ENCODE peak calls at places on chromosomes 1 and 21, in five cellular contexts. One of them, this sample, is unnamed. For H3K4me1, the result is how much of the 10 kb centered on the place peaks cover.

GRCh38 chr1:206453111-206453510 is 17.2 kb upstream of the IKBKE start:
- DNase-seq in ovary: no peak
- DNase-seq in sigmoid colon: no peak
- DNase-seq in A549: no peak
- DNase-seq in stomach: no peak
- DNase-seq in this sample: no peak

GRCh38 chr1:231214918-231215675 is 25.9 kb upstream of the GNPAT start:
- DNase-seq in A549: no peak
- DNase-seq in ovary: no peak
- DNase-seq in stomach: no peak
- DNase-seq in sigmoid colon: no peak
- DNase-seq in this sample: no peak

GRCh38 chr21:9837946-9838801 is 683.2 kb upstream of the TPTE start:
- DNase-seq in stomach: no peak
- DNase-seq in A549: no peak
- DNase-seq in ovary: no peak
- DNase-seq in sigmoid colon: peak
- DNase-seq in this sample: no peak

GRCh38 chr1:156232222-156232621 is 9.8 kb upstream of the BGLAP start:
- DNase-seq in stomach: no peak
- DNase-seq in ovary: no peak
- DNase-seq in A549: no peak
- DNase-seq in sigmoid colon: no peak
- DNase-seq in this sample: no peak

GRCh38 chr1:237205400-237206064 is 163.5 kb downstream of the RYR2 start:
- DNase-seq in sigmoid colon: peak
- DNase-seq in stomach: no peak
- DNase-seq in A549: no peak
- DNase-seq in ovary: peak
- DNase-seq in this sample: no peak

GRCh38 chr1:185821612-185822385 is 87.6 kb downstream of the HMCN1 start:
- DNase-seq in sigmoid colon: no peak
- DNase-seq in stomach: no peak
- DNase-seq in A549: no peak
- DNase-seq in ovary: no peak
- DNase-seq in this sample: no peak

GRCh38 chr1:91776068-91776794 is 109.7 kb downstream of the TGFBR3 start:
- DNase-seq in A549: no peak
- DNase-seq in ovary: no peak
- DNase-seq in sigmoid colon: no peak
- DNase-seq in stomach: no peak
- DNase-seq in this sample: no peak

GRCh38 chr1:108043712-108044111 is 78.7 kb upstream of the VAV3 start:
- DNase-seq in stomach: no peak
- DNase-seq in sigmoid colon: no peak
- DNase-seq in A549: no peak
- DNase-seq in ovary: no peak
- DNase-seq in this sample: no peak

GRCh38 chr1:153343040-153343681 is 5.5 kb downstream of the PGLYRP4 start:
- DNase-seq in A549: no peak
- DNase-seq in stomach: no peak
- DNase-seq in sigmoid colon: no peak
- DNase-seq in ovary: no peak
- DNase-seq in this sample: no peak

GRCh38 chr1:10867138-10867721 is 70.8 kb upstream of the CASZ1 start:
- DNase-seq in stomach: peak
- DNase-seq in ovary: peak
- DNase-seq in sigmoid colon: peak
- DNase-seq in A549: peak
- DNase-seq in this sample: peak

GRCh38 chr1:113940365-113941244 is 11.5 kb downstream of the HIPK1 start:
- DNase-seq in A549: no peak
- DNase-seq in stomach: no peak
- DNase-seq in ovary: no peak
- DNase-seq in sigmoid colon: no peak
- DNase-seq in this sample: peak

GRCh38 chr1:4939266-4939665 is 284.9 kb downstream of the AJAP1 start:
- DNase-seq in sigmoid colon: no peak
- DNase-seq in ovary: no peak
- DNase-seq in A549: no peak
- DNase-seq in stomach: no peak
- DNase-seq in this sample: no peak

GRCh38 chr21:25966308-25966707 is 204.3 kb downstream of the APP start:
- DNase-seq in stomach: no peak
- DNase-seq in sigmoid colon: no peak
- DNase-seq in ovary: no peak
- DNase-seq in A549: no peak
- DNase-seq in this sample: no peak

GRCh38 chr1:206923009-206923960 is 1.5 kb upstream of the FCMR start:
- DNase-seq in ovary: no peak
- DNase-seq in A549: no peak
- DNase-seq in sigmoid colon: no peak
- DNase-seq in stomach: no peak
- DNase-seq in this sample: peak

GRCh38 chr1:174200746-174201145 is 41.4 kb downstream of the RABGAP1L start:
- DNase-seq in sigmoid colon: no peak
- DNase-seq in stomach: no peak
- DNase-seq in ovary: no peak
- DNase-seq in A549: no peak
- DNase-seq in this sample: no peak

GRCh38 chr1:61132176-61133047 is 50.1 kb downstream of the NFIA start:
- DNase-seq in ovary: no peak
- DNase-seq in sigmoid colon: no peak
- DNase-seq in stomach: no peak
- DNase-seq in A549: no peak
- DNase-seq in this sample: no peak

DNA sequence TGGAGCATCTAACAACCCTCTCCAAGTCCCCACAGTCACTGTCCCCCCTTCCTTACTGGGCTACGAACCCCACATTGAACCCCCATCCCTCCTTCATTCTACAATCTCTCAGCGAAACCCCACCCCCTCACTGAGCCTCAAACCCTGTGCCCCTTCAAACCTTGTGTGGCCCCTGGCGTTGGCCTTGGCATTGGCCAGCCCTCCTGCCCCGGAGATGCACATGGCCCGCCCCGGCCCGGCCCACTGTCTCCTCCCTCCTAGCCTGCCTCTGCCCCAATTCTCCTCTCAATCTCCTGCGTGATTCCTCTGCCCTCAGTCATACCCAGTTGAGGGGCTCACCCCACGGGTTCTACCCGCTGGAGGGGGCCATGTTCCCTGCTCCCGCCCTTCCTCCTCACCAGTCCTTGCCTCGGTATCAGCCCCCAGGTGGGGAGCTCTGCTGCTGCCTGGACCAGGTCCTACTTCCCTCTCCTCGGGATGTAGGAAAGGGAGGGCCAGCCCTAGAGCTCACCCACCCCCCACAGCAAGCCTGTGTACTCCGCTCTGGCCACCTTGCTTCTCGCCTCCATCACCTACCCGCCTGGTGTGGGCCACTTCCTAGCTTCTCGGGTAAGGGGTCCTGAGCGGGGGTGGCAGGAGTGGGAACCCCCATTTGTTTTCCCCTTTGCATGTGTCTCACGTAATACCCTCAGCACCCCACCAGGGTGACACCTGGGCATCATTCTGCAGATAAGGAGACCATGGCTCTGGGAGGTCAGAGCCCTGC is 6.6 kb downstream of the CLCNKA start:
- DNase-seq in sigmoid colon: no peak
- DNase-seq in stomach: no peak
- DNase-seq in A549: no peak
- DNase-seq in ovary: no peak
- DNase-seq in this sample: no peak
- TF ChIP-seq CTCF in sigmoid colon: no peak
- TF ChIP-seq CTCF in stomach: no peak
- TF ChIP-seq CTCF in A549: no peak
- TF ChIP-seq CTCF in ovary: no peak
- TF ChIP-seq CTCF in this sample: no peak

GRCh38 chr1:235011599-235012435 is 116.8 kb downstream of the TOMM20 start:
- DNase-seq in stomach: peak
- DNase-seq in sigmoid colon: peak
- DNase-seq in ovary: peak
- DNase-seq in A549: peak
- DNase-seq in this sample: peak
- H3K4me1 ChIP-seq in stomach: under half
- H3K4me1 ChIP-seq in sigmoid colon: under half
- H3K4me1 ChIP-seq in ovary: under half
- H3K4me1 ChIP-seq in A549: under half
- H3K4me1 ChIP-seq in this sample: under half

DNA sequence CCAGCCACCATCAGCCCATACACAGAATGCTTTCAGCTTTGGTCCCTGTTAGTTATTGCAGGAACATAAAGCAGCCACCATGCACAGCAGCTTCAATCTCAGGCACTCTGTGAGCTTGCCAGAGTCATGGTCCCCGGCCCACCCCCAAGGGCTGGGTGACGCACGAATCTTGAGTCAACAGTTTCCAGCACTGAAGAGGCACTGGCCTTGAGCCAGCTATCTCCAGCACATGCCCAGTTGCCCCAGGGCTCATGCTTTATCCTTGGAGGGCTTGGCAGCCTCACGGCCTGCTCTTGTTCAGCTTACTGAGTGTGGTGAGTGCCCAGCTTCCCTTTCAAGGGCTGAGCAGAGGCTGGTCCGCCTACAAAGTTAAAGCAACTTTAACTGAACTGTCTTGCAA is 200.7 kb upstream of the RAB4A start:
- DNase-seq in sigmoid colon: peak
- DNase-seq in stomach: peak
- DNase-seq in ovary: no peak
- DNase-seq in A549: peak
- DNase-seq in this sample: peak
- TF ChIP-seq EP300 in sigmoid colon: peak
- TF ChIP-seq EP300 in stomach: peak
- TF ChIP-seq EP300 in ovary: no peak
- TF ChIP-seq EP300 in A549: peak
- TF ChIP-seq EP300 in this sample: peak

GRCh38 chr1:31505884-31506497 is 70.3 kb upstream of the TINAGL1 start:
- DNase-seq in sigmoid colon: no peak
- DNase-seq in ovary: no peak
- DNase-seq in A549: no peak
- DNase-seq in stomach: no peak
- DNase-seq in this sample: no peak
- TF ChIP-seq CTCF in sigmoid colon: no peak
- TF ChIP-seq CTCF in ovary: no peak
- TF ChIP-seq CTCF in A549: no peak
- TF ChIP-seq CTCF in stomach: no peak
- TF ChIP-seq CTCF in this sample: no peak

GRCh38 chr21:42319368-42319767 is 4.2 kb upstream of the TFF3 start:
- DNase-seq in ovary: no peak
- DNase-seq in A549: no peak
- DNase-seq in sigmoid colon: peak
- DNase-seq in stomach: no peak
- DNase-seq in this sample: no peak

GRCh38 chr21:42315296-42315891 is at the start of gene TFF3:
- DNase-seq in stomach: peak
- DNase-seq in sigmoid colon: no peak
- DNase-seq in ovary: no peak
- DNase-seq in A549: no peak
- DNase-seq in this sample: peak

GRCh38 chr21:42316891-42317290 is 1.7 kb upstream of the TFF3 start:
- DNase-seq in sigmoid colon: no peak
- DNase-seq in ovary: no peak
- DNase-seq in A549: no peak
- DNase-seq in stomach: no peak
- DNase-seq in this sample: peak

GRCh38 chr21:42317826-42318746 is 2.9 kb upstream of the TFF3 start:
- DNase-seq in ovary: no peak
- DNase-seq in stomach: no peak
- DNase-seq in sigmoid colon: peak
- DNase-seq in A549: no peak
- DNase-seq in this sample: no peak

DNA sequence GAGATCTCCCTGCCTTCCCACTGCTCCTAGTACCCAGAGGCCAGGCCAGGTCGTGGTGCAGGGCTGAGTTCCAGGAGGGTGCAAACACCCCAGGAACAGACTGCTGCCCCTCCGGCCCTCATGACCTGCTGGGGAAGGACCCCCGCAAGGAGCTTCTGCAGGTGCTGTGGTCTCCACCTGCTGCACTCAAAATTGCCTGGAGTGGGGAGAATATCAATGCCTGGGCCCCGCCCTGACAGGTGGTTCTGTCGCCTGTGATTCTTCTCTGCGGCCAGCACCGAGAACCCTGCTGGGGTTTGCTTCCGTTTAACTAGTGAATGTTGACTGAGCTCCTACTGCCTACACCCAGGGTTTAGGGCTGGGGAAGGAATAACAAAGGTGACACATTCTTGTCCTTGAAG is 2.1 kb upstream of the TFF3 start:
- DNase-seq in A549: no peak
- DNase-seq in stomach: no peak
- DNase-seq in ovary: no peak
- DNase-seq in sigmoid colon: no peak
- DNase-seq in this sample: peak
- H3K4me1 ChIP-seq in A549: under half
- H3K4me1 ChIP-seq in stomach: under half
- H3K4me1 ChIP-seq in ovary: under half
- H3K4me1 ChIP-seq in sigmoid colon: under half
- H3K4me1 ChIP-seq in this sample: under half

DNA sequence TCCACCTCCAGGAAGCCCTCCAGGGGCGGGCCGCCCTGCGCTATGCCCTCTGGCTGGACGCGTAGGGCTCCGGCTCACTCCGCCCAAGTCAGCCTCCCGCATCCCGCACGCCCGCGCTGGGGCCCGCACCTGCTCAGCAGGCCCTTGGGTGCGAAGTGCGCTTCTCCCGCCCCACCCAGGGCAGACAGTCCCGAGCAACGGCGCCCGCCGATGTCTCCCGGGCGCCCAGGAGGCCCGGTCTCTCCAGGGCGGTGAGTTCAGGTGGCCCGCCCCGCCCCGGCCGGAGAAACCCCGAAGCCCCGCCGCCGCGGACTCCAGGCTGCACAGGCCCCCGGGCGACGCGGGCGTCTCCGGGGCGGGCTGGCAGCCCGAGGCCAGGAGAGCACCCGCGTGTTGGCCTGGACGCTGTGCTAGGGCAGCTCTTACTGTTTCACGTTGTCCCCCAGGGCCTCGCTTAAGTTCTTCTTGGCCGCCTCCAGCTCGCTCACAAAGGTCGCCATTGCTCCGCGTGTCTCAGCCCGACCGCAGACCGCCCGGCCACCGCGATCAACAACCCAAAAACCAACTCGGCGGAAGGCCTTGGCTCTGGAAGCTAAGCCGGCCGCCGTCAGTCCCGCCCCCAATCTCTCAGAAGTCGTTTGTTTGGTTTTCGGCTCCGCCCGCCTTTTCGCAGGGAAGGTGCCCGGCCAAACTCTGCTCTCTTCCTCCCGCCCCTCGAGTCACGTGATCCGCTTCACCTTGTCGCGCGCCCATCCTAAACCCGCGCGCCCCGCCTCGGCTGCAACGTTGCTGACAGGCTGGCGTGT is at the start of gene TADA1:
- DNase-seq in sigmoid colon: peak
- DNase-seq in A549: peak
- DNase-seq in stomach: peak
- DNase-seq in ovary: peak
- DNase-seq in this sample: peak
- TF ChIP-seq EP300 in sigmoid colon: no peak
- TF ChIP-seq EP300 in A549: no peak
- TF ChIP-seq EP300 in stomach: no peak
- TF ChIP-seq EP300 in ovary: no peak
- TF ChIP-seq EP300 in this sample: no peak

This sample was measured in transverse colon.